ENCODE peak calls at places on chromosome 9, in eight cellular contexts. Q is hepatocyte, H is ovary, M is T-helper 9 cell, I is AG09319, P is HT1080, C is psoas muscle, D is BJ. L is an unnamed sample.

GRCh38 chr9:1837453-1838084 is 177.6 kb upstream of the SMARCA2 start:
- DNase-seq in D (no peak), I (no peak), Q (peak), M (no peak), H (no peak), C (no peak), P (peak), L (no peak)

GRCh38 chr9:121399883-121400607 is 30.0 kb upstream of the STOM start:
- DNase-seq in C (no peak), I (peak), D (peak), H (no peak), Q (peak), M (no peak), P (peak), L (no peak)

GRCh38 chr9:137311971-137312851 is 10.1 kb upstream of the NRARP start:
- DNase-seq in H (no peak), C (no peak), P (no peak), I (no peak), M (no peak), D (no peak), Q (no peak), L (no peak)

GRCh38 chr9:108443741-108444140 is 412.0 kb downstream of the ACTL7B start:
- DNase-seq in D (peak), I (no peak), M (no peak), Q (no peak), H (no peak), C (no peak), P (peak), L (no peak)

GRCh38 chr9:95211028-95211427 is 106.5 kb downstream of the FANCC start:
- DNase-seq in M (no peak), Q (no peak), D (no peak), I (no peak), C (no peak), H (no peak), P (no peak), L (no peak)

GRCh38 chr9:3873818-3874217 is 348.0 kb upstream of the RFX3 start:
- DNase-seq in M (no peak), H (no peak), I (no peak), C (no peak), Q (no peak), D (no peak), P (no peak), L (no peak)

GRCh38 chr9:19894975-19895374 is 106.1 kb upstream of the SLC24A2 start:
- DNase-seq in M (no peak), P (no peak), C (no peak), I (no peak), Q (peak), D (no peak), H (no peak), L (no peak)

GRCh38 chr9:89773170-89773569 is 168.4 kb downstream of the GADD45G start:
- DNase-seq in M (no peak), D (no peak), Q (no peak), C (no peak), I (no peak), H (no peak), P (no peak), L (no peak)

GRCh38 chr9:86187121-86187520 is 72.3 kb downstream of the C9orf153 start:
- DNase-seq in M (no peak), I (no peak), D (no peak), H (no peak), C (no peak), P (no peak), Q (no peak), L (no peak)

GRCh38 chr9:20570086-20570485 is 52.2 kb downstream of the MLLT3 start:
- DNase-seq in P (no peak), C (no peak), M (no peak), Q (no peak), H (no peak), D (no peak), I (no peak), L (no peak)

GRCh38 chr9:81150016-81150625 is 539.2 kb downstream of the TLE1 start:
- DNase-seq in Q (no peak), P (no peak), C (no peak), H (no peak), D (no peak), I (no peak), M (no peak), L (no peak)

GRCh38 chr9:5838884-5839571 is 6.1 kb upstream of the ERMP1 start:
- DNase-seq in P (peak), C (no peak), Q (peak), M (no peak), I (no peak), H (no peak), D (no peak), L (no peak)

GRCh38 chr9:15361737-15362136 is 54.7 kb upstream of the TTC39B start:
- DNase-seq in D (no peak), C (no peak), M (no peak), P (no peak), H (no peak), I (no peak), Q (no peak), L (no peak)

GRCh38 chr9:89413963-89414638 is 83.8 kb downstream of the SEMA4D start:
- DNase-seq in M (no peak), C (peak), D (no peak), P (no peak), Q (no peak), I (no peak), H (no peak), L (no peak)

GRCh38 chr9:95383198-95383673 is 65.7 kb upstream of the FANCC start:
- DNase-seq in P (peak), I (peak), C (no peak), Q (no peak), D (peak), M (no peak), H (no peak), L (no peak)

GRCh38 chr9:121538221-121538620 is 38.6 kb upstream of the GGTA1 start:
- DNase-seq in M (no peak), P (no peak), H (no peak), C (no peak), Q (no peak), I (no peak), D (no peak), L (no peak)

GRCh38 chr9:36729902-36730301 is 157.2 kb downstream of the MELK start:
- DNase-seq in P (peak), I (no peak), H (no peak), M (no peak), C (no peak), Q (no peak), D (no peak), L (no peak)

GRCh38 chr9:117545846-117546245 is 131.0 kb upstream of the ASTN2 start:
- DNase-seq in Q (no peak), D (no peak), C (no peak), I (no peak), P (no peak), M (no peak), H (no peak), L (no peak)

GRCh38 chr9:135865531-135865930 is 41.8 kb downstream of the CAMSAP1 start:
- DNase-seq in M (no peak), H (no peak), P (no peak), C (no peak), D (no peak), Q (no peak), I (no peak), L (no peak)

GRCh38 chr9:105405514-105406131 is 42.2 kb upstream of the FSD1L start:
- DNase-seq in C (no peak), Q (no peak), P (peak), M (peak), I (no peak), D (no peak), H (no peak), L (no peak)

GRCh38 chr9:87250205-87250604 is 247.5 kb upstream of the DAPK1 start:
- DNase-seq in Q (no peak), P (no peak), D (no peak), M (no peak), C (no peak), H (no peak), I (no peak), L (no peak)

GRCh38 chr9:36842560-36843530 is 191.2 kb downstream of the PAX5 start:
- DNase-seq in Q (no peak), C (no peak), P (peak), H (no peak), D (no peak), I (no peak), M (no peak), L (no peak)

GRCh38 chr9:109244179-109245132 is 76.4 kb downstream of the EPB41L4B start:
- DNase-seq in C (peak), M (peak), Q (peak), I (peak), D (no peak), P (peak), H (peak), L (peak)

GRCh38 chr9:92042260-92042659 is 73.0 kb downstream of the SPTLC1 start:
- DNase-seq in C (no peak), D (no peak), H (no peak), P (no peak), M (no peak), Q (no peak), I (no peak), L (no peak)

GRCh38 chr9:106862946-106863740 is at the start of gene ZNF462:
- DNase-seq in D (no peak), C (peak), Q (peak), P (peak), I (peak), H (peak), M (no peak), L (peak)